ENCODE peak calls at places on chromosome 2, in five cellular contexts. Q is ovary, H is stomach, U is uterus, N is IMR-90. D is an unnamed sample. For H3K4me1, the result is how much of the 10 kb centered on the place peaks cover.

GRCh38 chr2:132424526-132425121 is 8.0 kb downstream of the GPR39 start:
- DNase-seq in Q (no peak), H (no peak), U (no peak), N (peak), D (no peak)

GRCh38 chr2:99674031-99674430 is 184.2 kb upstream of the REV1 start:
- DNase-seq in Q (no peak), H (no peak), U (no peak), N (no peak), D (no peak)

GRCh38 chr2:127024769-127025356 is 82.1 kb downstream of the BIN1 start:
- DNase-seq in Q (no peak), H (no peak), U (peak), N (peak), D (no peak)

GRCh38 chr2:191691016-191691725 is 13.2 kb downstream of the NABP1 start:
- DNase-seq in Q (no peak), H (peak), U (no peak), N (peak), D (no peak)

GRCh38 chr2:213251618-213252017 is 32.6 kb upstream of the SPAG16 start:
- DNase-seq in Q (no peak), H (no peak), U (no peak), N (peak), D (no peak)

GRCh38 chr2:70515938-70516337 is 37.7 kb downstream of the TGFA start:
- DNase-seq in Q (no peak), H (no peak), U (no peak), N (no peak), D (no peak)

GRCh38 chr2:10498525-10499274 is 50.6 kb upstream of the ODC1 start:
- DNase-seq in Q (no peak), H (peak), U (no peak), N (no peak), D (no peak)

GRCh38 chr2:151271824-151272223 is 10.2 kb upstream of the RBM43 start:
- DNase-seq in Q (no peak), H (no peak), U (no peak), N (no peak), D (no peak)

GRCh38 chr2:151802315-151802714 is 25.9 kb downstream of the ARL5A start:
- DNase-seq in Q (no peak), H (no peak), U (no peak), N (no peak), D (no peak)

GRCh38 chr2:1769703-1770422 is 25.5 kb upstream of the PXDN start:
- DNase-seq in Q (peak), H (peak), U (peak), N (peak), D (peak)

GRCh38 chr2:23375448-23375847 is 9.5 kb upstream of the KLHL29 start:
- DNase-seq in Q (no peak), H (no peak), U (no peak), N (peak), D (no peak)

GRCh38 chr2:23377772-23378171 is 7.2 kb upstream of the KLHL29 start:
- DNase-seq in Q (no peak), H (no peak), U (no peak), N (no peak), D (no peak)

GRCh38 chr2:23378496-23378895 is 6.5 kb upstream of the KLHL29 start:
- DNase-seq in Q (no peak), H (no peak), U (no peak), N (no peak), D (no peak)

GRCh38 chr2:23376075-23376474 is 8.9 kb upstream of the KLHL29 start:
- DNase-seq in Q (no peak), H (no peak), U (no peak), N (no peak), D (no peak)

DNA sequence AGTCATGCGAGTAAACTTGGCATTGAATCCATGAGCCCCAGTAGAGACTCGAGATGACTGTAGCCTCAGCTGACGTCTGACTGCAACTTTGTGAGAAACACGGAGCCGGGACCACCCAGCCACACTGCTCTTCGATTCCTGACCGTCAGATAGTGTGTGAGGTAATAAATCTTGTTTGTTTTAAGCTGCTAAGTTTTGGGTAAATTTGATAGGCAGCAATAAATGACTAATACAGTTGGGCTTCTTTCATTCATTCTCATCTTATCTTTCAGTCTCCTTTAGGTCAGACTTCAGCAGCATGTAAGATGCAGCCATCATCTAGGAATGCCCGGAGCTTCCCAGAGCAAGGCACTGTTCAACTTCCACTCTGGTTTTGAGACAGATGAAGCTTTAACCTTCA is 8.0 kb upstream of the KLHL29 start:
- DNase-seq in Q (no peak), H (no peak), U (no peak), N (peak), D (no peak)
- H3K27ac ChIP-seq in Q (no peak), H (no peak), U (no peak), N (no peak), D (no peak)

GRCh38 chr2:31725444-31725843 is 144.7 kb upstream of the SRD5A2 start:
- DNase-seq in Q (no peak), H (no peak), U (no peak), N (no peak), D (no peak)

GRCh38 chr2:31729065-31729439 is 148.3 kb upstream of the SRD5A2 start:
- DNase-seq in Q (no peak), H (no peak), U (no peak), N (no peak), D (no peak)

GRCh38 chr2:31728406-31729064 is 147.8 kb upstream of the SRD5A2 start:
- DNase-seq in Q (no peak), H (no peak), U (no peak), N (no peak), D (no peak)

GRCh38 chr2:31729442-31730092 is 148.8 kb upstream of the SRD5A2 start:
- DNase-seq in Q (no peak), H (no peak), U (no peak), N (peak), D (no peak)
- TF ChIP-seq CTCF in Q (no peak), H (no peak), U (no peak), N (peak), D (no peak)

GRCh38 chr2:62806231-62806630 is 100.7 kb downstream of the EHBP1 start:
- DNase-seq in Q (no peak), H (no peak), U (no peak), N (no peak), D (no peak)
- H3K4me1 ChIP-seq in Q (under half), H (under half), U (under half), N (under half), D (under half)

GRCh38 chr2:73237168-73237567 is 3.1 kb downstream of the CCT7 start:
- DNase-seq in Q (no peak), H (no peak), U (no peak), N (no peak), D (no peak)

GRCh38 chr2:73239776-73240175 is 5.7 kb downstream of the CCT7 start:
- DNase-seq in Q (no peak), H (no peak), U (no peak), N (peak), D (no peak)

GRCh38 chr2:73238149-73238548 is 4.0 kb downstream of the CCT7 start:
- DNase-seq in Q (no peak), H (no peak), U (no peak), N (no peak), D (no peak)

GRCh38 chr2:73235315-73236028 is 1.4 kb downstream of the CCT7 start:
- DNase-seq in Q (no peak), H (no peak), U (no peak), N (no peak), D (no peak)

GRCh38 chr2:73238976-73239375 is 4.9 kb downstream of the CCT7 start:
- DNase-seq in Q (no peak), H (no peak), U (no peak), N (no peak), D (no peak)
- H3K27ac ChIP-seq in Q (no peak), H (no peak), U (no peak), N (no peak), D (no peak)

GRCh38 chr2:188003800-188004199 is 287.9 kb upstream of the GULP1 start:
- DNase-seq in Q (no peak), H (no peak), U (no peak), N (no peak), D (no peak)

GRCh38 chr2:187996630-187997029 is 295.0 kb upstream of the GULP1 start:
- DNase-seq in Q (no peak), H (no peak), U (no peak), N (no peak), D (no peak)

GRCh38 chr2:187994464-187995331 is 297.0 kb upstream of the GULP1 start:
- DNase-seq in Q (no peak), H (no peak), U (no peak), N (peak), D (no peak)

GRCh38 chr2:187995556-187995955 is 296.1 kb upstream of the GULP1 start:
- DNase-seq in Q (no peak), H (no peak), U (no peak), N (no peak), D (no peak)

GRCh38 chr2:188000189-188000588 is 291.5 kb upstream of the GULP1 start:
- DNase-seq in Q (no peak), H (no peak), U (no peak), N (no peak), D (no peak)
- TF ChIP-seq CTCF in Q (no peak), H (no peak), U (no peak), N (no peak), D (no peak)